ENCODE peak calls at places on chromosome 17, in seven cellular contexts. L is kidney epithelial cell; W is stomach; X is substantia nigra; A is activated CD4-positive, alpha-beta T cell treated with anti-CD3 and anti-CD28 coated beads for 24 hours; N is stimulated activated CD4-positive, alpha-beta T cell treated with anti-CD3 and anti-CD28 coated beads, Interleukin-2, amount 100 ng/mL, for 24 hours; B is cerebellar cortex. M is an unnamed sample.

GRCh38 chr17:6755731-6756184 is at the start of gene XAF1:
- DNase-seq in B (no peak), L (no peak), W (peak; percentile 46), X (no peak), N (peak; percentile 48), A (peak; percentile 8), M (no peak)

GRCh38 chr17:47235923-47236322 is 17.7 kb upstream of the ITGB3 start:
- DNase-seq in L (no peak), B (no peak), W (no peak), N (no peak), X (no peak), A (no peak), M (no peak)

GRCh38 chr17:313911-314613 is 38.5 kb downstream of the RPH3AL start:
- DNase-seq in B (no peak), A (no peak), X (no peak), N (no peak), L (no peak), W (no peak), M (no peak)

GRCh38 chr17:48997827-48998556 is 807 bp downstream of the IGF2BP1 start:
- DNase-seq in L (no peak), N (no peak), A (no peak), W (no peak), B (no peak), X (no peak), M (no peak)

GRCh38 chr17:57404073-57404472 is 147.8 kb downstream of the MSI2 start:
- DNase-seq in X (no peak), B (no peak), W (no peak), A (no peak), N (no peak), L (no peak), M (no peak)

GRCh38 chr17:76063880-76064546 is 8.3 kb downstream of the SRP68 start:
- DNase-seq in A (peak; percentile 43), N (peak; percentile 65), L (no peak), W (no peak), X (no peak), B (no peak), M (no peak)

GRCh38 chr17:67421869-67422273 is 44.8 kb downstream of the PITPNC1 start:
- DNase-seq in W (no peak), X (no peak), L (peak; percentile 98), B (no peak), N (peak; percentile 55), A (peak; percentile 51), M (no peak)

GRCh38 chr17:76139801-76140660 is 1.0 kb downstream of the FOXJ1 start:
- DNase-seq in L (no peak), A (no peak), B (no peak), W (no peak), N (no peak), X (no peak), M (no peak)

GRCh38 chr17:1555618-1556471 is 6.7 kb downstream of the PITPNA start:
- DNase-seq in B (no peak), N (no peak), W (no peak), A (no peak), X (no peak), L (no peak), M (no peak)

GRCh38 chr17:37327341-37328090 is 48.3 kb upstream of the C17orf78 start:
- DNase-seq in X (no peak), L (peak; percentile 61), W (no peak), N (no peak), A (no peak), B (no peak), M (no peak)

GRCh38 chr17:78377858-78378224 is 608 bp upstream of the PGS1 start:
- DNase-seq in X (no peak), B (no peak), L (no peak), N (no peak), W (no peak), A (no peak), M (no peak)

GRCh38 chr17:78903101-78903779 is at the start of gene CEP295NL:
- DNase-seq in N (no peak), X (no peak), W (no peak), L (peak; percentile 44), A (no peak), B (no peak), M (no peak)

GRCh38 chr17:44310612-44311376 is 2.4 kb downstream of the RUNDC3A start:
- DNase-seq in W (no peak), L (no peak), X (no peak), B (peak; percentile 72), A (no peak), N (no peak), M (no peak)

GRCh38 chr17:81832608-81833159 is 407 bp downstream of the MCRIP1 start:
- DNase-seq in L (no peak), W (no peak), X (no peak), B (no peak), A (peak; percentile 29), N (peak; percentile 62), M (peak; percentile 13)

GRCh38 chr17:1562178-1562643 is 381 bp downstream of the PITPNA start:
- DNase-seq in A (no peak), B (no peak), X (no peak), W (peak; percentile 50), L (no peak), N (no peak), M (no peak)

GRCh38 chr17:50180066-50180465 is 14.3 kb downstream of the SGCA start:
- DNase-seq in L (no peak), A (no peak), W (no peak), X (no peak), N (no peak), B (no peak), M (no peak)

GRCh38 chr17:67456103-67456502 is 79.0 kb downstream of the PITPNC1 start:
- DNase-seq in L (no peak), W (no peak), X (no peak), B (no peak), N (no peak), A (no peak), M (no peak)

GRCh38 chr17:80476877-80477646 is 655 bp upstream of the NPTX1 start:
- DNase-seq in N (no peak), A (no peak), W (no peak), B (no peak), X (no peak), L (no peak), M (no peak)

GRCh38 chr17:14604920-14605599 is 304.2 kb downstream of the HS3ST3B1 start:
- DNase-seq in N (no peak), X (no peak), B (no peak), A (no peak), L (no peak), W (no peak), M (no peak)

GRCh38 chr17:50575581-50576210 is 15.2 kb downstream of the CACNA1G start:
- DNase-seq in N (no peak), B (no peak), X (no peak), A (no peak), W (no peak), L (no peak), M (peak; percentile 44)

GRCh38 chr17:1186923-1187771 is 7.4 kb upstream of the ABR start:
- DNase-seq in N (peak; percentile 79), W (peak; percentile 86), L (peak; percentile 39), A (peak; percentile 62), B (peak; percentile 89), X (peak; percentile 20), M (peak; percentile 5)

GRCh38 chr17:36673068-36673467 is 71.7 kb downstream of the MRM1 start:
- DNase-seq in L (no peak), W (no peak), X (no peak), A (no peak), N (no peak), B (no peak), M (no peak)

GRCh38 chr17:51636291-51636690 is 375.9 kb downstream of the UTP18 start:
- DNase-seq in L (no peak), A (no peak), N (no peak), B (no peak), X (no peak), W (no peak), M (no peak)

GRCh38 chr17:79088266-79088996 is 13.8 kb downstream of the ENGASE start:
- DNase-seq in B (no peak), W (no peak), X (no peak), L (no peak), A (no peak), N (no peak), M (no peak)

GRCh38 chr17:77325826-77326581 is 185.2 kb downstream of the SEC14L1 start:
- DNase-seq in A (no peak), W (peak; percentile 25), N (no peak), L (no peak), B (no peak), X (no peak), M (no peak)

GRCh38 chr17:75077490-75078096 is 10.2 kb upstream of the SLC16A5 start:
- DNase-seq in X (no peak), A (no peak), W (peak; percentile 83), B (peak; percentile 63), L (no peak), N (peak; percentile 56), M (no peak)

GRCh38 chr17:7717756-7718350 is 309 bp downstream of the DNAH2 start:
- DNase-seq in A (no peak), L (no peak), B (no peak), X (no peak), W (no peak), N (no peak), M (no peak)